ENCODE peak calls at places on chromosomes 5 and 9, in eight cellular contexts. Q is PC-9; J is IMR-90; I is heart left ventricle; R is Panc1; F is HCT116; L is CD4-positive, alpha-beta T cell; A is kidney. H is an unnamed sample.
A peak's percentile ranks its signal among the peaks of the same experiment; 100 is the strongest.

GRCh38 chr9:97802276-97802675 is 50.8 kb upstream of the FOXE1 start:
- DNase-seq in Q (peak; percentile 91), J (peak; percentile 68), I (no peak), R (no peak), F (peak; percentile 66), L (no peak), A (no peak), H (peak; percentile 96)

GRCh38 chr5:55694152-55694830 is 17.8 kb downstream of the SLC38A9 start:
- DNase-seq in Q (no peak), J (peak; percentile 43), I (no peak), R (no peak), F (peak; percentile 48), L (no peak), A (no peak), H (peak; percentile 21)

GRCh38 chr9:70021026-70021571 is 22.5 kb upstream of the MAMDC2 start:
- DNase-seq in Q (peak; percentile 62), J (peak; percentile 97), I (no peak), R (no peak), F (no peak), L (no peak), A (no peak), H (peak; percentile 73)

GRCh38 chr5:134649163-134649916 is 755 bp downstream of the SEC24A start:
- DNase-seq in Q (no peak), J (peak; percentile 8), I (no peak), R (no peak), F (no peak), L (no peak), A (peak; percentile 85), H (peak; percentile 45)

GRCh38 chr5:6753851-6754250 is 40.6 kb downstream of the TENT4A start:
- DNase-seq in Q (no peak), J (no peak), I (no peak), R (no peak), F (no peak), L (no peak), A (peak; percentile 29), H (no peak)

GRCh38 chr5:50767588-50767987 is 101.2 kb downstream of the PARP8 start:
- DNase-seq in Q (no peak), J (peak; percentile 41), I (no peak), R (no peak), F (no peak), L (no peak), A (no peak), H (no peak)

GRCh38 chr5:143471666-143472411 is 68.4 kb upstream of the NR3C1 start:
- DNase-seq in Q (no peak), J (peak; percentile 41), I (no peak), R (no peak), F (no peak), L (no peak), A (no peak), H (no peak)

GRCh38 chr5:61301820-61302563 is 30.1 kb upstream of the ZSWIM6 start:
- DNase-seq in Q (peak; percentile 99), J (peak; percentile 100), I (no peak), R (peak; percentile 96), F (peak; percentile 82), L (no peak), A (peak; percentile 76), H (peak; percentile 96)

GRCh38 chr9:26742843-26743242 is 149.8 kb downstream of the CAAP1 start:
- DNase-seq in Q (no peak), J (no peak), I (no peak), R (no peak), F (no peak), L (no peak), A (no peak), H (no peak)

GRCh38 chr9:112446518-112446917 is 40.1 kb upstream of the KIAA1958 start:
- DNase-seq in Q (no peak), J (no peak), I (no peak), R (no peak), F (no peak), L (no peak), A (no peak), H (no peak)

GRCh38 chr9:135804588-135805421 is 102.5 kb downstream of the CAMSAP1 start:
- DNase-seq in Q (no peak), J (peak; percentile 52), I (no peak), R (no peak), F (no peak), L (no peak), A (peak; percentile 66), H (no peak)

GRCh38 chr5:5340206-5340729 is 82.2 kb upstream of the ICE1 start:
- DNase-seq in Q (peak; percentile 61), J (peak; percentile 83), I (no peak), R (peak; percentile 24), F (peak; percentile 80), L (no peak), A (peak; percentile 83), H (peak; percentile 90)

GRCh38 chr5:160685695-160686094 is 166.3 kb downstream of the ATP10B start:
- DNase-seq in Q (no peak), J (no peak), I (no peak), R (no peak), F (no peak), L (no peak), A (no peak), H (peak; percentile 34)

GRCh38 chr9:5500441-5501235 is 9.7 kb upstream of the PDCD1LG2 start:
- DNase-seq in Q (no peak), J (peak; percentile 21), I (peak; percentile 69), R (no peak), F (no peak), L (no peak), A (no peak), H (no peak)

GRCh38 chr9:114722363-114722695 is 40.3 kb upstream of the TEX48 start:
- DNase-seq in Q (no peak), J (peak; percentile 31), I (no peak), R (no peak), F (no peak), L (no peak), A (no peak), H (no peak)

GRCh38 chr5:146848133-146848532 is 30.4 kb downstream of the PPP2R2B start:
- DNase-seq in Q (no peak), J (no peak), I (no peak), R (no peak), F (no peak), L (no peak), A (no peak), H (no peak)

GRCh38 chr5:141373673-141374317 is at the start of gene PCDHGA6:
- DNase-seq in Q (no peak), J (peak; percentile 58), I (no peak), R (no peak), F (no peak), L (no peak), A (no peak), H (no peak)

GRCh38 chr5:177434437-177434836 is 8.0 kb downstream of the GRK6 start:
- DNase-seq in Q (no peak), J (no peak), I (no peak), R (no peak), F (no peak), L (peak; percentile 44), A (no peak), H (no peak)

GRCh38 chr5:173497685-173498084 is 118.8 kb downstream of the BOD1 start:
- DNase-seq in Q (no peak), J (no peak), I (no peak), R (no peak), F (no peak), L (no peak), A (no peak), H (no peak)

GRCh38 chr9:134396825-134397224 is 70.6 kb downstream of the RXRA start:
- DNase-seq in Q (no peak), J (no peak), I (no peak), R (no peak), F (no peak), L (peak; percentile 51), A (no peak), H (no peak)
- H3K27ac ChIP-seq in Q (no peak overlapping the region), J (no peak overlapping the region), I (no peak overlapping the region), R (no peak overlapping the region), F (no peak overlapping the region), L (peak overlapping the region; percentile 69), A (no peak overlapping the region), H (peak overlapping the region; percentile 97)

GRCh38 chr9:34635556-34635955 is 2.0 kb downstream of the SIGMAR1 start:
- DNase-seq in Q (no peak), J (no peak), I (no peak), R (no peak), F (no peak), L (no peak), A (no peak), H (no peak)

GRCh38 chr9:34633851-34634550 is 3.6 kb downstream of the SIGMAR1 start:
- DNase-seq in Q (no peak), J (peak; percentile 64), I (peak; percentile 78), R (peak; percentile 65), F (no peak), L (peak; percentile 70), A (no peak), H (peak; percentile 87)

GRCh38 chr9:34633166-34633565 is 4.3 kb upstream of the ARID3C start:
- DNase-seq in Q (no peak), J (no peak), I (no peak), R (no peak), F (no peak), L (no peak), A (no peak), H (no peak)

GRCh38 chr9:34636791-34637355 is 714 bp downstream of the SIGMAR1 start:
- DNase-seq in Q (no peak), J (peak; percentile 22), I (no peak), R (no peak), F (no peak), L (no peak), A (no peak), H (peak; percentile 51)

GRCh38 chr9:34634551-34634945 is 3.0 kb downstream of the SIGMAR1 start:
- DNase-seq in Q (no peak), J (no peak), I (no peak), R (no peak), F (no peak), L (no peak), A (no peak), H (no peak)
- TF ChIP-seq CTCF in Q (no peak), J (no peak), I (no peak), R (no peak), F (no peak), L (no peak), A (no peak), H (no peak)

GRCh38 chr5:35195472-35195852 is 34.8 kb downstream of the PRLR start:
- DNase-seq in Q (no peak), J (no peak), I (no peak), R (no peak), F (no peak), L (no peak), A (no peak), H (no peak)
- H3K27ac ChIP-seq in Q (no peak overlapping the region), J (no peak overlapping the region), I (no peak overlapping the region), R (no peak overlapping the region), F (no peak overlapping the region), L (no peak overlapping the region), A (peak overlapping the region; percentile 18), H (no peak overlapping the region)

GRCh38 chr5:41924872-41925554 is at the start of gene FBXO4:
- DNase-seq in Q (peak; percentile 71), J (peak; percentile 78), I (peak; percentile 93), R (no peak), F (peak; percentile 61), L (peak; percentile 90), A (peak; percentile 96), H (peak; percentile 69)
- TF ChIP-seq CTCF in Q (no peak), J (peak; percentile 70), I (peak; percentile 55), R (peak; percentile 83), F (peak; percentile 50), L (peak; percentile 71), A (peak; percentile 46), H (peak; percentile 77)

GRCh38 chr5:111668713-111669112 is 88.3 kb downstream of the NREP start:
- DNase-seq in Q (no peak), J (peak; percentile 57), I (no peak), R (no peak), F (no peak), L (no peak), A (no peak), H (peak; percentile 60)
- H3K27ac ChIP-seq in Q (no peak overlapping the region), J (no peak overlapping the region), I (no peak overlapping the region), R (no peak overlapping the region), F (no peak overlapping the region), L (no peak overlapping the region), A (no peak overlapping the region), H (no peak overlapping the region)